ENCODE peak calls at places on chromosome 16, in five cellular contexts. S, V, Q, J and T are unnamed samples.

GRCh38 chr16:2912330-2913199 is 834 bp downstream of the FLYWCH1 start:
- DNase-seq in S (peak), V (peak), Q (peak), J (no peak), T (no peak)

GRCh38 chr16:11980167-11980844 is 3.8 kb downstream of the SNX29 start:
- DNase-seq in S (no peak), V (no peak), J (no peak), Q (no peak), T (no peak)

GRCh38 chr16:974606-975312 is 4.0 kb upstream of the LMF1 start:
- DNase-seq in Q (no peak), J (no peak), S (no peak), V (peak), T (no peak)

GRCh38 chr16:3514621-3515020 is 13.8 kb downstream of the CLUAP1 start:
- DNase-seq in S (peak), J (no peak), V (no peak), Q (peak), T (no peak)

GRCh38 chr16:55695595-55695994 is 39.8 kb downstream of the SLC6A2 start:
- DNase-seq in J (no peak), V (no peak), S (no peak), Q (no peak), T (no peak)

GRCh38 chr16:57477531-57478202 is 8.6 kb downstream of the DOK4 start:
- DNase-seq in V (no peak), S (no peak), J (no peak), Q (no peak), T (no peak)

GRCh38 chr16:10526962-10527361 is 53.4 kb downstream of the EMP2 start:
- DNase-seq in S (no peak), Q (no peak), V (no peak), J (no peak), T (no peak)

GRCh38 chr16:75385507-75386152 is 47.7 kb downstream of the CFDP1 start:
- DNase-seq in Q (peak), J (peak), S (peak), V (no peak), T (peak)

GRCh38 chr16:30382398-30383015 is at the start of gene SEPTIN1:
- DNase-seq in S (no peak), Q (no peak), J (no peak), V (no peak), T (no peak)

GRCh38 chr16:15552507-15552906 is 90.4 kb downstream of the MARF1 start:
- DNase-seq in J (no peak), Q (no peak), V (no peak), S (no peak), T (no peak)

GRCh38 chr16:75250089-75250808 is 1.2 kb downstream of the BCAR1 start:
- DNase-seq in S (no peak), Q (no peak), V (peak), J (no peak), T (no peak)

GRCh38 chr16:74029122-74029805 is 267.4 kb upstream of the PSMD7 start:
- DNase-seq in J (no peak), V (no peak), S (no peak), Q (no peak), T (no peak)

GRCh38 chr16:59773330-59773729 is 1039.2 kb upstream of the GOT2 start:
- DNase-seq in V (no peak), S (no peak), Q (no peak), J (no peak), T (no peak)

GRCh38 chr16:72832640-72833039 is 215.3 kb downstream of the ZFHX3 start:
- DNase-seq in V (peak), Q (peak), J (peak), S (peak), T (no peak)

GRCh38 chr16:27449434-27450188 is 47.6 kb downstream of the IL21R start:
- DNase-seq in S (no peak), V (no peak), J (no peak), Q (no peak), T (no peak)

GRCh38 chr16:49855822-49856740 is at the start of gene ZNF423:
- DNase-seq in Q (peak), J (no peak), V (peak), S (no peak), T (no peak)

GRCh38 chr16:80477838-80478237 is 63.0 kb upstream of the DYNLRB2 start:
- DNase-seq in J (no peak), V (no peak), S (no peak), Q (no peak), T (no peak)

GRCh38 chr16:87447323-87447722 is 45.5 kb downstream of the ZCCHC14 start:
- DNase-seq in V (no peak), S (peak), Q (no peak), J (no peak), T (no peak)

GRCh38 chr16:68995011-68995504 is 110.4 kb upstream of the HAS3 start:
- DNase-seq in S (peak), Q (peak), J (peak), V (no peak), T (peak)

GRCh38 chr16:89853306-89853993 is 19.9 kb upstream of the TCF25 start:
- DNase-seq in Q (no peak), S (no peak), J (no peak), V (no peak), T (no peak)

GRCh38 chr16:68275611-68276191 is 11.4 kb downstream of the SLC7A6 start:
- DNase-seq in S (no peak), J (no peak), V (no peak), Q (no peak), T (no peak)

GRCh38 chr16:22373662-22374310 is 633 bp downstream of the CDR2 start:
- DNase-seq in V (peak), J (no peak), Q (no peak), S (peak), T (no peak)

GRCh38 chr16:28212532-28212873 is 738 bp upstream of the XPO6 start:
- DNase-seq in J (no peak), V (no peak), S (peak), Q (peak), T (no peak)

GRCh38 chr16:1132431-1132830 is 20.5 kb upstream of the CACNA1H start:
- DNase-seq in V (no peak), J (no peak), Q (no peak), S (no peak), T (no peak)

GRCh38 chr16:56915311-56916105 is 16.4 kb upstream of the HERPUD1 start:
- DNase-seq in S (peak), V (no peak), J (no peak), Q (peak), T (no peak)

GRCh38 chr16:11114366-11115164 is 141.4 kb downstream of the SOCS1 start:
- DNase-seq in S (no peak), J (no peak), Q (no peak), V (no peak), T (no peak)

GRCh38 chr16:78045865-78046581 is 23.7 kb downstream of the CLEC3A start:
- DNase-seq in Q (peak), J (peak), V (peak), S (peak), T (peak)

GRCh38 chr16:8888951-8889892 is 7.1 kb downstream of the LITAFD start:
- DNase-seq in J (no peak), Q (no peak), S (no peak), V (no peak), T (no peak)

GRCh38 chr16:77555781-77556180 is 120.9 kb upstream of the ADAMTS18 start:
- DNase-seq in J (no peak), S (no peak), V (no peak), Q (no peak), T (no peak)

GRCh38 chr16:31267332-31268032 is 7.7 kb downstream of the ITGAM start:
- DNase-seq in J (no peak), S (no peak), Q (no peak), V (no peak), T (no peak)

GRCh38 chr16:19886061-19886792 is 1.6 kb upstream of the GPRC5B start:
- DNase-seq in J (peak), V (peak), S (peak), Q (peak), T (peak)

GRCh38 chr16:28317040-28317880 is 24.9 kb downstream of the SBK1 start:
- DNase-seq in S (peak), Q (peak), J (peak), V (peak), T (no peak)

GRCh38 chr16:9824191-9824590 is 358.0 kb downstream of the GRIN2A start:
- DNase-seq in Q (no peak), S (no peak), J (no peak), V (no peak), T (no peak)

GRCh38 chr16:25690563-25691143 is 1.1 kb upstream of the HS3ST4 start:
- DNase-seq in J (no peak), V (no peak), S (no peak), Q (no peak), T (no peak)

DNA sequence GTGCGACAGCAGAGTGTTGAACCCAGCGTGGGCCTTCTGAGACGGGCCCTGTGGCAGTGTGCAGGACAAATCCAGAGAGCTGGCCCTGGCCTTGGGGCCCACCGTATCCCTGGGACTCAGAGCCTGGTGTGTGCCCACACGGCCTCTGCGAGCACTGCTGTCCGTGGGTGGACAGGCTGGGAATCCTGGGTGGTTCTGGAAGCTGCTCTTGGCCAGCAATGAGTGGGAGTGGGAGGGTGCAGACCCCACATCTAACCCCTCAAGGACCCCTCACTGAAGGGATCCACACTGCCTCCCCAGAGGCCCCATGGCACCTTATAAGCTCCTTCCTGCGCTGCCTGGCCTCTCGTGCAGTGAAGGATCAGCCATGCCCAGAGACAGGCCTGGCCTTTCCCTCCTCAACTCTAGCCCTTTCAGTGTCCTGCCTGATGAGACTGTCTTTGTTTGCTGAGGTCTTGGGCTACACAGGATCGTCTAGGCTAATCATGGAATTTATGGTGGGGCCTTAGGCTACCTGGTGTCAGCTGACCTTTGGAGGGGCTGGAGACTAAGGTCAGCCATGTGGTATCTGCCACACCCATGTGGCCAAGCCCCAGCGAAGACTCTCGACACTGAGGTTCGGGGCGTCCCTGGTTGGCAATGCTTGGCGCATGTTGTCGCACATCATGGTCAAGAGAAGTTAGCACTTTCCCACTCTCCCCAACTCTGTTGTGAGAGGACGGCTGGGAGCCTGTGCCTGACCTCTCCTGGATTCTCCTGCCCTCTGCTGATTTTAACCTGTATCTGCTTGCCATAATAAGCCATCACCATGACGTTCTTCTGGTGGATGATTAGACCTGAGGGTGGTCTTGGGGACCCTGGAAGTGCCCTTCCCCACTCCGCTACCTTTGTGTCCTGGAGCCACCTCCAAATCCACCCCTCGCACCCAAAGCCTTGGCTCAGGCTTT is 16.4 kb upstream of the GINS2 start:
- DNase-seq in J (no peak), S (no peak), Q (no peak), V (no peak), T (no peak)
- TF ChIP-seq CTCF in J (no peak), S (no peak), Q (no peak), V (peak), T (no peak)

GRCh38 chr16:84368327-84368996 is at the start of gene ATP2C2:
- DNase-seq in J (no peak), S (no peak), V (peak), Q (no peak), T (no peak)

GRCh38 chr16:84369105-84369504 is 767 bp downstream of the ATP2C2 start:
- DNase-seq in S (no peak), V (no peak), Q (no peak), J (no peak), T (no peak)

GRCh38 chr16:84367297-84367680 is 1.0 kb upstream of the ATP2C2 start:
- DNase-seq in S (no peak), V (no peak), Q (no peak), J (no peak), T (no peak)

GRCh38 chr16:84366208-84366607 is 2.1 kb upstream of the ATP2C2 start:
- DNase-seq in Q (no peak), S (no peak), V (no peak), J (no peak), T (no peak)

GRCh38 chr16:84367750-84368320 is 503 bp upstream of the ATP2C2 start:
- DNase-seq in J (no peak), V (peak), S (no peak), Q (no peak), T (no peak)
- H3K4me3 ChIP-seq in J (peak), V (no peak), S (no peak), Q (peak), T (peak)

GRCh38 chr16:81711609-81712329 is 67.3 kb upstream of the PLCG2 start:
- DNase-seq in J (peak), V (no peak), Q (peak), S (peak), T (no peak)
- TF ChIP-seq CTCF in J (no peak), V (no peak), Q (no peak), S (no peak), T (no peak)

DNA sequence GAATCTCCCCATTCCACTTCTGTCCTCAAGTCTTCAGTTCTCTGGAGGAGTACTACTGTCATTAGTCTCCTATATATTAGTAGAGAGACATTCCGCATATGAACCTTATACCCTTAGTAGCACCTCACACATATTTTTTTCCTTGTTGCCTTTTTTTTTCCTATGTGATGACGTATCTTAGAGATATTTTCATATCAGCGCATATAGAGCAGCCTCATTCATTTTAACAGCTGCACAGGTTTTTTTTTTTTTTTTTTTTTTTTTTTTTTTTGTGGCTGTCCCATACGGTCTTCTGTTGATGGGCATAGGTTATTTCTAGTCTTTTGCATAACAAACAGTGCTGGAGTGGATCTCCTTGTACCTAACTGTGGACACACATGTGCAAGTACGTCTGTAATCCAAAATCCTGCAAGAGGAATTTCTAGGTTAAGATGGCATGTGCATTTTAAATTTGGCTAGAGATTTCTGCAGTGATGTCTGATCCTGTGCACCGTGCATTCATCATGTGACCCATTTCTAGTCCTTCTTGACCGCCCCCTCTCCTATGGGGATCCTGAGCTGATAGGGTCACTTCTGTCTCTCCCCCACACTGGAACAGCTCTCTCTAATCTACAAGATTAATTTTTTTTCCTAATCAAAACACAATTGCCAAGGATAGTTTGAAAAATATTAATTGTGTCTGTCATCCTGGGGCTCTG is 64.8 kb downstream of the PRKCB start:
- DNase-seq in S (no peak), V (no peak), J (no peak), Q (no peak), T (no peak)
- H3K4me3 ChIP-seq in S (no peak), V (no peak), J (no peak), Q (no peak), T (no peak)

DNA sequence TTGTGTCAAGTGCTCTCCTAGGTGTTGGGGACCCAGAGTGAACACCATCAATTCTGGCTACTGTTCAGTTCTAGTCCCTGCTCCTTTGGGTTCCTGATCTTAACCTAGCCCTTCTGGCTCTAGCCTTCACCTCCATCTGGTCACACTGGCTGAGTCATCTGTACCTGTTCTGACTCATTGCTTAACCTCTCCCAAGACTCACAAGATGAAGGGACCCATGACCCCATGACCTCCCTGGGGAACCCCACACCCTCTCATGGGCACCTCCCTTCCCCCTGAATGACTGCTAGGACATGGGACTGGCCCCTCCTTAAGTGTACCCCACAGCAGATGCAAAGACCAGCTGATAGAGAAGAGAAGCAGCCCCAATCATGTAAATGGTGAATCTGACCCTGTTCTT is 345.8 kb upstream of the CDH5 start:
- DNase-seq in V (no peak), J (peak), S (peak), Q (peak), T (no peak)
- TF ChIP-seq CTCF in V (no peak), J (no peak), S (no peak), Q (no peak), T (no peak)

DNA sequence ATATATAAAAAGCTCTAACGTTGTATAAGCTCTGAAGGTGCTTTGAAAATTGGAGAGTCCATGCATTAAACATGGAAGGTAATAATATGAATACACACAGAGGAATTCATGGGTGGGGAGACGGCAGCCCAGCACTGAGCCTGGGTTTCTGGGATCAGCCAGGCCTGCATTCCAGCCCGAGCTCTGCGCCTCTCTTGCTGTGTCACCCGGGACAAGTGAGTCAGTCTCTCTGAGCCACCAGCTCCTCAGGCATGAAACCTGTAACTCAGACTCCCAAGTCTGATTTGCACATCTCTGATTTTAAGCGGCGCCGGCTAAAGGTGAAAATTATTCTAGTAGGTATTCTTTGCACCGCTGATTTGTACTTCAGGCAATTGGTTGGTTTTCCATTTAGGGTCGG is 238.8 kb downstream of the MRTFB start:
- DNase-seq in S (peak), Q (no peak), J (peak), V (no peak), T (no peak)
- H3K4me3 ChIP-seq in S (no peak), Q (no peak), J (peak), V (no peak), T (no peak)